ENCODE peak calls at places on chromosomes 3 and 15, in eight cellular contexts. V is H9; E is activated naive CD8-positive, alpha-beta T cell treated with anti-CD3 and anti-CD28 coated beads, Interleukin-2, amount 50 U/mL, for 16 hours; R is stimulated activated CD4-positive, alpha-beta T cell treated with anti-CD3 and anti-CD28 coated beads, Interleukin-12 subunit alpha, Interleukin-12 subunit beta, amount 100 ng/mL, for 4 hours; Q is fibroblast of the aortic adventitia; F is GM03348; P is C1 segment of cervical spinal cord; T is activated CD4-positive, alpha-beta T cell treated with anti-CD3 and anti-CD28 coated beads, Interleukin-2, amount 50 U/mL, for 4 hours. K is an unnamed sample.

GRCh38 chr3:149487598-149488197 is 13.2 kb downstream of the TM4SF4 start:
- DNase-seq in V (peak), E (no peak), R (peak), Q (no peak), F (no peak), P (no peak), T (no peak), K (no peak)

GRCh38 chr3:52487788-52488691 is 7.1 kb upstream of the STAB1 start:
- DNase-seq in V (no peak), E (no peak), R (no peak), Q (no peak), F (no peak), P (no peak), T (no peak), K (no peak)

GRCh38 chr3:194212021-194212868 is 76.3 kb downstream of the HES1 start:
- DNase-seq in V (no peak), E (no peak), R (no peak), Q (no peak), F (no peak), P (no peak), T (no peak), K (no peak)

GRCh38 chr15:29451201-29451781 is 181.7 kb upstream of the NSMCE3 start:
- DNase-seq in V (peak), E (no peak), R (no peak), Q (no peak), F (no peak), P (no peak), T (no peak), K (no peak)

GRCh38 chr3:187012609-187013051 is 82.3 kb downstream of the ST6GAL1 start:
- DNase-seq in V (no peak), E (peak), R (peak), Q (no peak), F (no peak), P (no peak), T (peak), K (no peak)

GRCh38 chr15:45642203-45642932 is 7.5 kb downstream of the SQOR start:
- DNase-seq in V (no peak), E (no peak), R (no peak), Q (peak), F (peak), P (no peak), T (no peak), K (no peak)

GRCh38 chr3:160784853-160785252 is 28.8 kb downstream of the PPM1L start:
- DNase-seq in V (no peak), E (no peak), R (no peak), Q (no peak), F (no peak), P (no peak), T (no peak), K (no peak)

GRCh38 chr3:76570436-76571057 is 469.4 kb upstream of the ROBO2 start:
- DNase-seq in V (no peak), E (no peak), R (no peak), Q (no peak), F (peak), P (no peak), T (no peak), K (no peak)

GRCh38 chr3:188627652-188628051 is 473.7 kb downstream of the LPP start:
- DNase-seq in V (no peak), E (no peak), R (no peak), Q (peak), F (no peak), P (no peak), T (no peak), K (no peak)

GRCh38 chr3:131091768-131092167 is 65.1 kb downstream of the NEK11 start:
- DNase-seq in V (no peak), E (no peak), R (no peak), Q (no peak), F (no peak), P (no peak), T (no peak), K (no peak)

GRCh38 chr3:123341871-123342630 is 106.8 kb downstream of the ADCY5 start:
- DNase-seq in V (no peak), E (no peak), R (no peak), Q (no peak), F (no peak), P (no peak), T (no peak), K (no peak)

GRCh38 chr3:156782921-156783320 is 43.2 kb upstream of the LEKR1 start:
- DNase-seq in V (no peak), E (no peak), R (no peak), Q (peak), F (no peak), P (no peak), T (no peak), K (no peak)

GRCh38 chr15:46786886-46787285 is 930.4 kb upstream of the SEMA6D start:
- DNase-seq in V (no peak), E (no peak), R (no peak), Q (no peak), F (no peak), P (no peak), T (no peak), K (no peak)

GRCh38 chr3:151568095-151568685 is 107.3 kb upstream of the IGSF10 start:
- DNase-seq in V (no peak), E (no peak), R (no peak), Q (peak), F (no peak), P (no peak), T (no peak), K (no peak)

GRCh38 chr3:194767430-194768207 is 81.9 kb downstream of the FAM43A start:
- DNase-seq in V (no peak), E (no peak), R (no peak), Q (no peak), F (no peak), P (no peak), T (no peak), K (no peak)

GRCh38 chr3:9390265-9390888 is 7.0 kb upstream of the SETD5 start:
- DNase-seq in V (no peak), E (no peak), R (no peak), Q (no peak), F (no peak), P (no peak), T (no peak), K (no peak)